ENCODE peak calls at places on chromosomes 13 and 19, in seven cellular contexts. E is stimulated activated CD4-positive, alpha-beta T cell treated with anti-CD3 and anti-CD28 coated beads, Interleukin-1b, Interleukin-23, amount 100 ng/mL, for 1 hour; V is activated T-cell treated with anti-CD3 and anti-CD28 coated beads for 24 hours; Z is NCI-H82; R is nephron progenitor cell; J is activated T-helper 1 cell treated with Interleukin-2 at 50 U/mL for 16 hours; F is left cardiac atrium. B is an unnamed sample.
A peak's percentile ranks its signal among the peaks of the same experiment; 100 is the strongest.

GRCh38 chr19:50649433-50650391 is at the start of gene C19orf81:
- DNase-seq in E (no peak), V (no peak), Z (peak; percentile 51), R (peak; percentile 53), J (no peak), F (no peak), B (no peak)

GRCh38 chr13:75469087-75469486 is 12.9 kb downstream of the TBC1D4 start:
- DNase-seq in E (no peak), V (no peak), Z (peak; percentile 16), R (peak; percentile 5), J (no peak), F (no peak), B (no peak)

GRCh38 chr13:32284927-32285632 is 30.1 kb downstream of the ZAR1L start:
- DNase-seq in E (no peak), V (no peak), Z (no peak), R (no peak), J (no peak), F (peak; percentile 34), B (no peak)

GRCh38 chr13:85028035-85028434 is 771.2 kb downstream of the SLITRK6 start:
- DNase-seq in E (no peak), V (no peak), Z (no peak), R (no peak), J (no peak), F (no peak), B (no peak)

GRCh38 chr13:113904411-113904810 is 40.5 kb upstream of the GAS6 start:
- DNase-seq in E (no peak), V (no peak), Z (peak; percentile 28), R (no peak), J (no peak), F (peak; percentile 77), B (peak; percentile 63)

GRCh38 chr13:23081246-23081645 is 99.5 kb upstream of the SGCG start:
- DNase-seq in E (no peak), V (no peak), Z (no peak), R (no peak), J (no peak), F (no peak), B (no peak)

GRCh38 chr13:112131740-112132113 is 64.8 kb downstream of the SOX1 start:
- DNase-seq in E (no peak), V (no peak), Z (no peak), R (no peak), J (no peak), F (no peak), B (no peak)

GRCh38 chr19:47623921-47624391 is 15.0 kb downstream of the BICRA start:
- DNase-seq in E (no peak), V (no peak), Z (peak; percentile 21), R (no peak), J (no peak), F (no peak), B (no peak)

GRCh38 chr19:10550336-10550735 is 6.6 kb downstream of the ATG4D start:
- DNase-seq in E (no peak), V (no peak), Z (no peak), R (no peak), J (no peak), F (no peak), B (no peak)

GRCh38 chr13:113118328-113119021 is 4.1 kb upstream of the F10 start:
- DNase-seq in E (no peak), V (no peak), Z (no peak), R (peak; percentile 1), J (no peak), F (peak; percentile 17), B (no peak)

GRCh38 chr13:107461751-107462150 is 753.6 kb downstream of the LIG4 start:
- DNase-seq in E (no peak), V (no peak), Z (no peak), R (no peak), J (no peak), F (no peak), B (no peak)

GRCh38 chr13:33815011-33815550 is 2.9 kb upstream of the RFC3 start:
- DNase-seq in E (no peak), V (no peak), Z (no peak), R (no peak), J (no peak), F (no peak), B (no peak)

GRCh38 chr13:31213681-31214289 is 14.0 kb downstream of the B3GLCT start:
- DNase-seq in E (no peak), V (no peak), Z (peak; percentile 40), R (no peak), J (no peak), F (no peak), B (no peak)

GRCh38 chr13:38202730-38203129 is 146.9 kb upstream of the UFM1 start:
- DNase-seq in E (no peak), V (no peak), Z (no peak), R (no peak), J (no peak), F (no peak), B (no peak)

GRCh38 chr19:49895566-49896297 is 955 bp downstream of the IL4I1 start:
- DNase-seq in E (no peak), V (no peak), Z (no peak), R (no peak), J (no peak), F (no peak), B (no peak)

GRCh38 chr19:51749979-51750378 is 1.7 kb downstream of the FPR1 start:
- DNase-seq in E (no peak), V (no peak), Z (no peak), R (no peak), J (no peak), F (no peak), B (no peak)

GRCh38 chr13:74288361-74288911 is 154.2 kb upstream of the KLF12 start:
- DNase-seq in E (no peak), V (peak; percentile 7), Z (peak; percentile 19), R (peak; percentile 9), J (no peak), F (peak; percentile 53), B (peak; percentile 45)

GRCh38 chr19:47032171-47032811 is 12.7 kb downstream of the NPAS1 start:
- DNase-seq in E (peak; percentile 48), V (peak; percentile 50), Z (peak; percentile 72), R (peak; percentile 64), J (peak; percentile 55), F (no peak), B (no peak)

GRCh38 chr13:75901509-75901908 is 265.4 kb downstream of the LMO7 start:
- DNase-seq in E (no peak), V (no peak), Z (peak; percentile 41), R (no peak), J (no peak), F (no peak), B (no peak)

GRCh38 chr19:13095393-13095784 is 7.3 kb downstream of the LYL1 start:
- DNase-seq in E (no peak), V (no peak), Z (peak; percentile 45), R (peak; percentile 42), J (no peak), F (no peak), B (no peak)

GRCh38 chr19:37470216-37470615 is 1.1 kb downstream of the ZNF570 start:
- DNase-seq in E (no peak), V (no peak), Z (no peak), R (no peak), J (no peak), F (no peak), B (no peak)

GRCh38 chr13:45136741-45137500 is 16.6 kb downstream of the GTF2F2 start:
- DNase-seq in E (no peak), V (no peak), Z (no peak), R (no peak), J (no peak), F (no peak), B (no peak)

GRCh38 chr13:110637747-110638146 is 22.4 kb downstream of the NAXD start:
- DNase-seq in E (no peak), V (no peak), Z (no peak), R (no peak), J (no peak), F (no peak), B (no peak)

GRCh38 chr19:46605356-46605821 is 4.3 kb downstream of the CALM3 start:
- DNase-seq in E (no peak), V (no peak), Z (no peak), R (no peak), J (no peak), F (peak; percentile 23), B (no peak)